ENCODE peak calls at places on chromosomes 5 and 9, in ten cellular contexts. L is sigmoid colon, C is suprapubic skin, B is HCT116, D is stomach, Q is endothelial cell of umbilical vein, V is spleen, F is vagina, I is GM12878, E is transverse colon. U is an unnamed sample.

GRCh38 chr9:21906878-21907277 is 87.3 kb downstream of the CDKN2A start:
- DNase-seq in L (no peak), C (no peak), B (no peak), D (no peak), Q (no peak), V (no peak), F (no peak), I (no peak), E (no peak), U (no peak)

GRCh38 chr9:119366909-119367690 is 2.1 kb downstream of the BRINP1 start:
- DNase-seq in L (no peak), C (no peak), B (no peak), D (no peak), Q (no peak), V (no peak), F (no peak), I (no peak), E (no peak), U (no peak)

GRCh38 chr5:57834829-57835554 is 352.4 kb upstream of the ACTBL2 start:
- DNase-seq in L (no peak), C (no peak), B (no peak), D (no peak), Q (peak; percentile 83), V (no peak), F (no peak), I (no peak), E (no peak), U (no peak)

GRCh38 chr5:76694317-76694716 is 21.6 kb upstream of the F2R start:
- DNase-seq in L (no peak), C (no peak), B (no peak), D (no peak), Q (no peak), V (no peak), F (no peak), I (no peak), E (no peak), U (no peak)

GRCh38 chr9:20703146-20703545 is 19.1 kb downstream of the FOCAD start:
- DNase-seq in L (no peak), C (no peak), B (no peak), D (no peak), Q (no peak), V (no peak), F (no peak), I (no peak), E (no peak), U (no peak)

GRCh38 chr9:14198544-14199510 is 115.1 kb downstream of the NFIB start:
- DNase-seq in L (peak; percentile 86), C (peak; percentile 88), B (no peak), D (peak; percentile 60), Q (peak; percentile 62), V (peak; percentile 77), F (no peak), I (no peak), E (peak; percentile 41), U (no peak)

GRCh38 chr5:135246605-135246922 is 152.5 kb downstream of the MACROH2A1 start:
- DNase-seq in L (peak; percentile 63), C (no peak), B (no peak), D (no peak), Q (no peak), V (peak; percentile 34), F (no peak), I (no peak), E (no peak), U (no peak)

GRCh38 chr9:106755727-106756126 is 107.2 kb upstream of the ZNF462 start:
- DNase-seq in L (no peak), C (no peak), B (no peak), D (peak; percentile 76), Q (no peak), V (no peak), F (no peak), I (no peak), E (no peak), U (no peak)

DNA sequence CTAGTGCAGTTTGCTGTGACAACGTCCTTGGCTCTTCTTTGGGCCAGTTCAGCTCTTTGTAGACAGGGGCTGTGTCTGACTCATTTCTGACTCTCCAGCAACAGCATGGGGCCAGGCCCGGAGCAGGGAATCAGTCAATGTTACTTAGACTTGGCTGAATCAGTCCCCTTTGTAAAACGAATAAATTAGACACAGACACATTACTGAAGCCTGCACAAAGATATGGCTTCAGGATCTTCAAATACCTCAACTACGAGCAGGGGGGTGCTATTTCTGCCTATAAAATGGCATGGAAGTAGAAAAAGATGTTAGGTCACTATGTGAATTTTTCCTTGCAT is 204.7 kb downstream of the TTLL11 start:
- DNase-seq in L (no peak), C (no peak), B (no peak), D (no peak), Q (no peak), V (no peak), F (no peak), I (no peak), E (no peak), U (no peak)
- H3K27ac ChIP-seq in L (no peak overlapping the region), C (no peak overlapping the region), B (no peak overlapping the region), D (no peak overlapping the region), Q (no peak overlapping the region), V (no peak overlapping the region), F (peak overlapping the region; percentile 63), I (no peak overlapping the region), E (peak overlapping the region; percentile 30), U (no peak overlapping the region)

DNA sequence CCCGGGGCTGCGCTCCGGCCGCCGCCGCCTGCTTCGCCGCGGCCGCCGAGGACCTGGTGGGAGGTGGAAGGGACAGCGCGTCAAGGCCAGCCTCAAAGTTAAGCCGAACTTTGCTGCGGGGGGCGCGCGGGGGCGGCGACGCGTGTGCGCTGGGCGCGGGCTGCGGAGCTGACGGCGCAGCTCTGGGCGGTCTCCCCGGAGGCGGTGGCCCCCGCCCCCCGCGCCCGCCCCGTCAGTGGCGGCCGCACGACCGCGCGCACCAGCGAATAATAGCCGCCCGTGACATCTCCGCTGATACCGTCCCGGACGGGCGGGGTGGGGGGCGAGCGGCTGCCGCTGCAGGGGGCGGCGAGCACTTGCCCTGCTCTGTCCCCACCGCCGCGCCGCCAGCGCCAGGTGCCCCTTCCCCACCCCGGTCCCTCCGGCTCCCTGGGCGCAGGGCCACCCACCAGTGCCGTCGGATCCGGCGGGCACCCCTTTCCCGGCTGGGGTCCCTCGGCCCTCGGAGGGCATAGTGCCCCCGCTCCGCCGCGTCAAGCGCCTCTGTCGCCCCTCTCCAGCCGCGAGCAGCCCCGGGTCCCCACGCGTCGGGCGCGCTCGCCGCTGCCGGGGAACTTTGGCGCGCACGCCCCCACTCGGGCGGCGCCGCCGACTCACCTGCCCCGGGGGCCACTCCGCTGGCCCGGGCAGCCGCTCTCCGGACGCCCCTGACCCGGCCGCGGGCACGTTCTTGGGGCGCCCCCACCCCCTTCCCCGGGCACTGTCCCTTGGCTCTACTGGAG is 772 bp upstream of the FAM78A start:
- DNase-seq in L (no peak), C (no peak), B (no peak), D (no peak), Q (peak; percentile 29), V (peak; percentile 91), F (no peak), I (no peak), E (no peak), U (no peak)
- TF ChIP-seq POLR2AphosphoS5 in L (no peak), C (no peak), B (no peak), D (no peak), Q (no peak), V (no peak), F (no peak), I (no peak), E (no peak), U (no peak)

GRCh38 chr5:139141410-139141809 is 56.8 kb downstream of the SIL1 start:
- DNase-seq in L (no peak), C (no peak), B (no peak), D (no peak), Q (no peak), V (no peak), F (no peak), I (no peak), E (no peak), U (no peak)

GRCh38 chr5:139138790-139139189 is 59.4 kb downstream of the SIL1 start:
- DNase-seq in L (peak; percentile 75), C (no peak), B (peak; percentile 45), D (peak; percentile 66), Q (peak; percentile 32), V (no peak), F (no peak), I (no peak), E (no peak), U (no peak)

GRCh38 chr5:139141841-139142240 is 56.3 kb downstream of the SIL1 start:
- DNase-seq in L (peak; percentile 85), C (no peak), B (peak; percentile 1), D (peak; percentile 87), Q (peak; percentile 90), V (no peak), F (no peak), I (no peak), E (peak; percentile 59), U (no peak)

GRCh38 chr5:139138109-139138508 is 60.1 kb downstream of the SIL1 start:
- DNase-seq in L (no peak), C (no peak), B (no peak), D (no peak), Q (no peak), V (no peak), F (no peak), I (no peak), E (no peak), U (no peak)

GRCh38 chr5:139140631-139141071 is 57.5 kb downstream of the SIL1 start:
- DNase-seq in L (peak; percentile 78), C (no peak), B (no peak), D (no peak), Q (no peak), V (no peak), F (no peak), I (no peak), E (no peak), U (no peak)
- H3K27ac ChIP-seq in L (peak overlapping the region; percentile 85), C (no peak overlapping the region), B (no peak overlapping the region), D (peak overlapping the region; percentile 69), Q (no peak overlapping the region), V (no peak overlapping the region), F (peak overlapping the region; percentile 66), I (no peak overlapping the region), E (peak overlapping the region; percentile 28), U (no peak overlapping the region)

DNA sequence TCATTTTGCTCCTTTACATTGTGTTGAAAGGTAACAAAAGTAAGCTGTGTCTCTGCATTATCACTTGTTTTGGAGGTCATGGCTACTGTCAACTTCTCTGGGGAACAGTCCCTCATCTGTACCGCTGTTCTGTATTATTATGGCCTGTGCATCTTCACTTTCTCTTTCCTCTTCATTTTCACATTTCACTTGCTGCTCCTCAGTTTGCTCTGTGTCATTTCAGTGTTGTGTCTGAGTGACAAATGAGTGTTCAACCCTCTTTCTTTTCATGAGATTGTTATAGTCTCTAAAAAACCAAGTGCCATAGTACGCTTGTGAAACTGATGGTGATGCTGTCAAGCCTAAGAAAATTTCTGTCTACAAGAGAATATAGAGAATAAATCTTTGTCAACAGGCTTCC is 122.0 kb upstream of the FER start:
- DNase-seq in L (no peak), C (no peak), B (no peak), D (no peak), Q (no peak), V (no peak), F (no peak), I (no peak), E (no peak), U (no peak)
- TF ChIP-seq POLR2AphosphoS5 in L (no peak), C (no peak), B (no peak), D (no peak), Q (no peak), V (no peak), F (no peak), I (no peak), E (no peak), U (no peak)